ENCODE peak calls at places on chromosomes 4 and X, in five cellular contexts. G, U, Z, N and H are unnamed samples.

GRCh38 chrX:70038951-70039350 is 10.8 kb downstream of the AWAT2 start:
- DNase-seq in G (no peak), U (no peak), Z (no peak), N (no peak), H (no peak)

GRCh38 chr4:183758006-183758734 is 99.1 kb downstream of the TRAPPC11 start:
- DNase-seq in G (no peak), U (peak), Z (no peak), N (peak), H (no peak)

GRCh38 chr4:37982736-37983135 is 22.5 kb downstream of the PTTG2 start:
- DNase-seq in G (no peak), U (no peak), Z (no peak), N (no peak), H (no peak)

GRCh38 chr4:36322921-36323354 is 41.5 kb downstream of the DTHD1 start:
- DNase-seq in G (no peak), U (no peak), Z (peak), N (no peak), H (peak)

GRCh38 chr4:120139392-120139791 is 72.7 kb upstream of the MAD2L1 start:
- DNase-seq in G (no peak), U (no peak), Z (no peak), N (no peak), H (no peak)

GRCh38 chr4:55866973-55867574 is 13.6 kb downstream of the EXOC1 start:
- DNase-seq in G (no peak), U (no peak), Z (peak), N (peak), H (no peak)

GRCh38 chr4:113328514-113328913 is 279.1 kb downstream of the ANK2 start:
- DNase-seq in G (no peak), U (peak), Z (no peak), N (no peak), H (no peak)

GRCh38 chr4:54901202-54901601 is 224.2 kb downstream of the KDR start:
- DNase-seq in G (no peak), U (no peak), Z (no peak), N (no peak), H (no peak)

GRCh38 chr4:56215901-56216300 is 171.4 kb downstream of the AASDH start:
- DNase-seq in G (no peak), U (no peak), Z (no peak), N (peak), H (no peak)

GRCh38 chr4:946103-946450 is 13.8 kb downstream of the TMEM175 start:
- DNase-seq in G (no peak), U (no peak), Z (no peak), N (no peak), H (no peak)

GRCh38 chr4:38004062-38004461 is 43.9 kb downstream of the PTTG2 start:
- DNase-seq in G (no peak), U (no peak), Z (no peak), N (peak), H (no peak)

GRCh38 chrX:9327086-9327746 is 137.6 kb upstream of the TBL1X start:
- DNase-seq in G (no peak), U (no peak), Z (no peak), N (no peak), H (no peak)

GRCh38 chrX:39196192-39197102 is 395.2 kb downstream of the MID1IP1 start:
- DNase-seq in G (no peak), U (no peak), Z (peak), N (peak), H (peak)

GRCh38 chr4:181752516-181752915 is 490.7 kb upstream of the TENM3 start:
- DNase-seq in G (no peak), U (no peak), Z (no peak), N (no peak), H (no peak)

GRCh38 chrX:153521034-153521433 is 3.6 kb downstream of the ATP2B3 start:
- DNase-seq in G (no peak), U (no peak), Z (no peak), N (peak), H (no peak)

GRCh38 chr4:74097631-74098550 is 1.1 kb downstream of the CXCL2 start:
- DNase-seq in G (no peak), U (no peak), Z (no peak), N (peak), H (no peak)

GRCh38 chr4:7598939-7599790 is 164.4 kb upstream of the PSAPL1 start:
- DNase-seq in G (no peak), U (no peak), Z (no peak), N (no peak), H (no peak)

GRCh38 chrX:68994135-68994882 is 165.5 kb downstream of the EFNB1 start:
- DNase-seq in G (no peak), U (no peak), Z (no peak), N (no peak), H (no peak)

GRCh38 chr4:22634541-22635181 is 58.1 kb upstream of the GBA3 start:
- DNase-seq in G (no peak), U (no peak), Z (no peak), N (no peak), H (no peak)

GRCh38 chr4:170014359-170015008 is 11.7 kb downstream of the MFAP3L start:
- DNase-seq in G (no peak), U (no peak), Z (no peak), N (peak), H (no peak)

GRCh38 chrX:39773923-39774803 is 323.6 kb downstream of the BCOR start:
- DNase-seq in G (no peak), U (no peak), Z (no peak), N (peak), H (no peak)

GRCh38 chr4:156294577-156294976 is 340.9 kb upstream of the CTSO start:
- DNase-seq in G (no peak), U (no peak), Z (no peak), N (peak), H (no peak)
- TF ChIP-seq CTCF in G (no peak), U (peak), Z (no peak), N (peak), H (no peak)

DNA sequence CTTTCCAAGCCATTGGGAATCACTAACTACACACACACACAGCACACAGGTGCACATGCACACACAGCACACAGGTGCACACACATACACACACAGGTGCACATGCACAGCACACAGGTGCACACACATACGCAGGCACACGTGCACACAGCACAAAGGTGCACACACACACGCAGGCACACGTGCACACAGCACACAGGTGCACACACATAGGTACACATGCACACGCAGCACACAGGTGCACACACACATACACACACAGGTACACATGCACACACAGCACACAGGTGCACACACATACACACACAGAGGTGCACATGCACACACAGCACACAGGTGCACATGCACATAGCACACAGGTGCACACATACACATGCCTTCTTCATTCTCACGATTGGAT is 80.9 kb downstream of the HMX1 start:
- DNase-seq in G (no peak), U (no peak), Z (no peak), N (no peak), H (no peak)
- TF ChIP-seq CTCF in G (no peak), U (no peak), Z (no peak), N (no peak), H (no peak)

DNA sequence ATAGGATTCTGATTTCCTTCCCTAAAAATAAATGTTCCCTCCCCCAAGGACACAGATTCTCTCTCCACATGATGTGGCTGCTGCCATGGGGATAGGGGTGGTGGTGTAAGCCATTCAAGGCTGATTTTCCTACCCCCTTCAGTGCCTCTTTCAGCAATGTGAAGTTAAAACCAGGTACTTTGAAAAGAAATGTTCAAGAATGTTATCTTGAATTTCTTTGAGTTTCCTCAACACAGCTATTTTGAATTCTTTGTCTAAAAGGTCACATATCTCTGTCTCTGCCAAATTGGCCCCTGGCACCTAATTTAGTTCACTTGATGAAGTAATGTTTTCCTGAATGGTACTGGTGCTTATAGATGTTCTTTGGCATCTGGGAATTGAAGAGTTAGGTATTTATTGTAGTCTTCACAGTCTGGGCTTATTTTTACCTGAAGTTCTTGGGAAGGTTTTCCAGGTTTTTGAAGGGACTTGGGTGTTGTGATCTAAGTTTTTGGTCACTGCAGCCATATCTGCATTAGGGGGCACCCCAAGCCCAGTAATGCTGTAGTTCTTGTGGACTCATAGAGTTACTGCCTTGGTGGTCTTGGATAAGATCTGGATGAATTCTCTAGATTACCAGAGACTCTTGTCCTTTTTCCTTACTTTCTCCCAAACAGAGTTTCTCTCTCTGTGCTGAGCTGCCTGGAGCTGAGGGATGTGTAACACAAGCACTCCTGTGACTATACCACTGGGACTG is 7.6 kb upstream of the DIPK2B start:
- DNase-seq in G (no peak), U (no peak), Z (no peak), N (no peak), H (no peak)
- TF ChIP-seq CTCF in G (no peak), U (no peak), Z (no peak), N (no peak), H (no peak)

GRCh38 chr4:100869266-100869665 is 351.4 kb upstream of the EMCN start:
- DNase-seq in G (no peak), U (no peak), Z (no peak), N (no peak), H (no peak)
- TF ChIP-seq CTCF in G (no peak), U (no peak), Z (no peak), N (no peak), H (no peak)

GRCh38 chrX:130079824-130080406 is 30.4 kb downstream of the ELF4 start:
- DNase-seq in G (no peak), U (peak), Z (peak), N (peak), H (no peak)
- TF ChIP-seq CTCF in G (peak), U (peak), Z (peak), N (peak), H (peak)

GRCh38 chr4:175253184-175253902 is 335.2 kb downstream of the ADAM29 start:
- DNase-seq in G (no peak), U (no peak), Z (no peak), N (no peak), H (no peak)
- TF ChIP-seq CTCF in G (no peak), U (no peak), Z (peak), N (no peak), H (peak)

DNA sequence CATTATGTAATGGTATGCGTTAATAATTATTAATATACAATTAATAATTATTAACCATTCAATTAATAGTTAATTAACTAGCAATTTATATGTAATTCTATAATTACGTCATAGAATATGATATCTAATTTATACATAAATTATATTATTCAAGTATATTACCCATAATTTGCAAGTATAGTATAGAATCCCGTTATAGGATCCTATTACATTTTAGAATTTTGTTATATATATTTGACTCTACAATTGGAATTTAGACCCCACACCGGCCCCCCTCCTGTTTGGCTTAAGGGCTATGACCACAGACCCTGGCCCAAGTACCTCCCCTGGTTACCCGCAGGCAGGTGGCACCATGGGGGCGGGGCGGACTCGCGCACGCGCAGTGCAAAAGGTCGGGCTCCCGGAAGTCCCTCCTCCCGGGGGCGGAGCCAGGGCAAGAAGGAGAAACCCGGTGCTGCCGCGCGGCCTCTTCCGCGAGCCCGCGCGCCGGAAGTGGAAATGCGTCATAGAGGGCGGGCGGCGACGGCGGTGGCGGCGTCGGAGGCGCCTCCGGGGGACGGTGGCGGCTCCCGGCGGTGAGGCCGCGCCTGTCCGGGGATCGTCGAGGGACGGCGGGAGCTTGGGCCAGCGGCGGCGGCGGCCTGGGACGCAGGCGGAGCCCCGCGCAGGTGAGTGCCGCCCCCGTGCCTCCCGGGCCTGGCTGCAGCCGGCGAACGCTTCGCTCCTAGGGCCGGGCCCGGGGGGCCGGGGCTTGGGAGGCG is at the start of gene AKAP17A:
- DNase-seq in G (peak), U (peak), Z (peak), N (peak), H (peak)
- TF ChIP-seq CTCF in G (peak), U (no peak), Z (peak), N (no peak), H (no peak)